ENCODE peak calls at places on chromosomes 2 and 18, in seven cellular contexts. S, Z, O, F, J, K and V are unnamed samples.

GRCh38 chr2:220855296-220855695 is 716.8 kb downstream of the EPHA4 start:
- DNase-seq in S (no peak), Z (peak; percentile 57), O (no peak), F (no peak), J (no peak), K (no peak), V (no peak)

GRCh38 chr18:37484893-37485834 is 80.4 kb downstream of the CELF4 start:
- DNase-seq in S (peak; percentile 83), Z (peak; percentile 5), O (no peak), F (no peak), J (peak; percentile 59), K (peak; percentile 29), V (no peak)

GRCh38 chr2:234792566-234792965 is 159.3 kb upstream of the SH3BP4 start:
- DNase-seq in S (no peak), Z (no peak), O (no peak), F (no peak), J (no peak), K (no peak), V (no peak)

GRCh38 chr2:240554767-240555493 is 2.9 kb downstream of the ANKMY1 start:
- DNase-seq in S (no peak), Z (no peak), O (no peak), F (no peak), J (no peak), K (no peak), V (peak; percentile 78)

GRCh38 chr2:215517391-215517790 is 81.5 kb upstream of the FN1 start:
- DNase-seq in S (no peak), Z (no peak), O (no peak), F (no peak), J (no peak), K (no peak), V (no peak)

GRCh38 chr2:197445746-197446145 is 7.6 kb upstream of the COQ10B start:
- DNase-seq in S (no peak), Z (no peak), O (no peak), F (no peak), J (no peak), K (no peak), V (no peak)

GRCh38 chr18:36035253-36035652 is 32.1 kb downstream of the RPRD1A start:
- DNase-seq in S (no peak), Z (no peak), O (no peak), F (no peak), J (no peak), K (no peak), V (no peak)

GRCh38 chr2:146477383-146477782 is 1367.4 kb upstream of the ACVR2A start:
- DNase-seq in S (no peak), Z (no peak), O (no peak), F (no peak), J (no peak), K (no peak), V (no peak)

GRCh38 chr18:58054041-58054733 is 10.2 kb downstream of the NEDD4L start:
- DNase-seq in S (no peak), Z (peak; percentile 60), O (no peak), F (no peak), J (no peak), K (no peak), V (peak; percentile 13)

GRCh38 chr2:160433466-160434172 is 60.0 kb downstream of the RBMS1 start:
- DNase-seq in S (no peak), Z (no peak), O (no peak), F (no peak), J (no peak), K (no peak), V (no peak)

GRCh38 chr2:215817046-215817445 is 196.3 kb downstream of the MREG start:
- DNase-seq in S (no peak), Z (no peak), O (no peak), F (no peak), J (no peak), K (no peak), V (no peak)

GRCh38 chr2:186517090-186517489 is 31.0 kb downstream of the ZC3H15 start:
- DNase-seq in S (no peak), Z (no peak), O (no peak), F (no peak), J (no peak), K (no peak), V (no peak)

GRCh38 chr18:75483662-75484061 is 56.2 kb upstream of the SMIM21 start:
- DNase-seq in S (no peak), Z (no peak), O (no peak), F (no peak), J (no peak), K (no peak), V (no peak)

GRCh38 chr2:235692671-235693171 is 198.9 kb downstream of the AGAP1 start:
- DNase-seq in S (no peak), Z (no peak), O (peak; percentile 69), F (peak; percentile 73), J (no peak), K (no peak), V (no peak)

GRCh38 chr2:175880-176800 is 87.7 kb downstream of the SH3YL1 start:
- DNase-seq in S (no peak), Z (peak; percentile 1), O (no peak), F (no peak), J (no peak), K (no peak), V (no peak)

GRCh38 chr2:22944141-22944540 is 440.8 kb upstream of the KLHL29 start:
- DNase-seq in S (no peak), Z (no peak), O (no peak), F (no peak), J (no peak), K (no peak), V (no peak)

GRCh38 chr2:3102915-3103569 is 274.6 kb downstream of the EIPR1 start:
- DNase-seq in S (no peak), Z (no peak), O (peak; percentile 63), F (no peak), J (no peak), K (no peak), V (no peak)

GRCh38 chr18:26549486-26550435 is 1.4 kb upstream of the KCTD1 start:
- DNase-seq in S (no peak), Z (peak; percentile 38), O (peak; percentile 82), F (peak; percentile 66), J (peak; percentile 76), K (peak; percentile 33), V (peak; percentile 90)
- TF ChIP-seq POLR2A in S (no peak), Z (no peak), O (no peak), F (no peak), J (no peak), K (peak; percentile 26), V (no peak)

GRCh38 chr2:12883911-12884310 is 167.2 kb downstream of the TRIB2 start:
- DNase-seq in S (no peak), Z (peak; percentile 36), O (no peak), F (no peak), J (no peak), K (no peak), V (no peak)

GRCh38 chr2:12881952-12882351 is 165.2 kb downstream of the TRIB2 start:
- DNase-seq in S (no peak), Z (no peak), O (no peak), F (no peak), J (no peak), K (no peak), V (no peak)

GRCh38 chr2:12879649-12880048 is 162.9 kb downstream of the TRIB2 start:
- DNase-seq in S (no peak), Z (no peak), O (no peak), F (no peak), J (no peak), K (no peak), V (no peak)

GRCh38 chr2:12882393-12882792 is 165.7 kb downstream of the TRIB2 start:
- DNase-seq in S (no peak), Z (no peak), O (no peak), F (no peak), J (no peak), K (no peak), V (no peak)

GRCh38 chr2:12884713-12885282 is 168.1 kb downstream of the TRIB2 start:
- DNase-seq in S (no peak), Z (peak; percentile 54), O (peak; percentile 79), F (no peak), J (no peak), K (no peak), V (peak; percentile 91)
- TF ChIP-seq CTCF in S (no peak), Z (no peak), O (no peak), F (no peak), J (no peak), K (no peak), V (no peak)

GRCh38 chr18:25229080-25229479 is 122.9 kb downstream of the ZNF521 start:
- DNase-seq in S (peak; percentile 56), Z (peak; percentile 81), O (no peak), F (no peak), J (no peak), K (no peak), V (no peak)

GRCh38 chr18:25229858-25230257 is 122.1 kb downstream of the ZNF521 start:
- DNase-seq in S (no peak), Z (no peak), O (no peak), F (no peak), J (no peak), K (no peak), V (no peak)

GRCh38 chr18:25228410-25228809 is 123.6 kb downstream of the ZNF521 start:
- DNase-seq in S (no peak), Z (no peak), O (no peak), F (no peak), J (no peak), K (no peak), V (no peak)

GRCh38 chr18:25231327-25231691 is 120.7 kb downstream of the ZNF521 start:
- DNase-seq in S (no peak), Z (no peak), O (no peak), F (no peak), J (peak; percentile 49), K (no peak), V (no peak)

GRCh38 chr18:25230658-25231326 is 121.2 kb downstream of the ZNF521 start:
- DNase-seq in S (no peak), Z (peak; percentile 90), O (peak; percentile 84), F (peak; percentile 60), J (peak; percentile 76), K (no peak), V (peak; percentile 86)
- H3K4me3 ChIP-seq in S (no peak overlapping the region), Z (peak overlapping the region; percentile 11), O (no peak overlapping the region), F (no peak overlapping the region), J (peak overlapping the region; percentile 10), K (no peak overlapping the region), V (no peak overlapping the region)

GRCh38 chr2:10125842-10126596 is 3.5 kb downstream of the RRM2 start:
- DNase-seq in S (no peak), Z (no peak), O (peak; percentile 18), F (no peak), J (no peak), K (no peak), V (no peak)

GRCh38 chr2:10129490-10129889 is 7.0 kb downstream of the RRM2 start:
- DNase-seq in S (no peak), Z (no peak), O (no peak), F (no peak), J (no peak), K (no peak), V (no peak)

GRCh38 chr2:10128420-10128819 is 5.9 kb downstream of the RRM2 start:
- DNase-seq in S (no peak), Z (no peak), O (no peak), F (no peak), J (no peak), K (no peak), V (no peak)

GRCh38 chr2:10124538-10125045 is 2.1 kb downstream of the RRM2 start:
- DNase-seq in S (no peak), Z (peak; percentile 82), O (peak; percentile 8), F (no peak), J (no peak), K (no peak), V (peak; percentile 45)

DNA sequence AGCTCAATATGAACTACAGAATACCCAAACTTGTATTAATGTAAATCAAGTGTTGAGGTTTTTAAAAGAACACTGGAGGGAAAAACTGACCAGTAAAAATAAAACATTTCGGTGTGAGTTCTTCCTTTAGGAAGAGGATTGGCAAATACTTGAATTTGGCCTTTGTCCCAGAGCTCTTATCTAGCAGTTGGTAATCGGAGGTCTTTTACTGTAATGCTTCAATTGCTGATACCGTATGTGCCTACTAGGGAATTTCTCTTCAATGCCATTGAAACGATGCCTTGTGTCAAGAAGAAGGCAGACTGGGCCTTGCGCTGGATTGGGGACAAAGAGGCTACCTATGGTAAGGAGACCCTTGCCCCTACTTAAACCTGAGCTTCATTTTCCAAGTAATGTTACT is 4.1 kb downstream of the RRM2 start:
- DNase-seq in S (no peak), Z (peak; percentile 83), O (peak; percentile 3), F (no peak), J (no peak), K (no peak), V (no peak)
- TF ChIP-seq POLR2A in S (peak; percentile 54), Z (no peak), O (no peak), F (no peak), J (no peak), K (no peak), V (no peak)